ENCODE peak calls at places on chromosomes 4 and X, in six cellular contexts. Q, G, I, L, C and K are unnamed samples.

GRCh38 chr4:3630934-3631585 is 98.8 kb upstream of the LRPAP1 start:
- DNase-seq in Q (peak), G (no peak), I (no peak), L (no peak), C (no peak), K (no peak)

GRCh38 chr4:89397464-89397863 is 89.9 kb upstream of the GPRIN3 start:
- DNase-seq in Q (no peak), G (no peak), I (no peak), L (no peak), C (no peak), K (no peak)

GRCh38 chr4:13544556-13545393 is 467 bp upstream of the NKX3-2 start:
- DNase-seq in Q (peak), G (no peak), I (peak), L (peak), C (no peak), K (peak)

GRCh38 chr4:169107528-169107927 is 97.5 kb upstream of the CBR4 start:
- DNase-seq in Q (no peak), G (no peak), I (no peak), L (no peak), C (no peak), K (no peak)

GRCh38 chrX:72003811-72004750 is 93.4 kb downstream of the NHSL2 start:
- DNase-seq in Q (peak), G (no peak), I (no peak), L (peak), C (no peak), K (no peak)

GRCh38 chrX:104117753-104118152 is 5.4 kb downstream of the ZCCHC18 start:
- DNase-seq in Q (no peak), G (no peak), I (no peak), L (no peak), C (no peak), K (no peak)

GRCh38 chr4:109009909-109010308 is 247.1 kb upstream of the ETNPPL start:
- DNase-seq in Q (peak), G (no peak), I (no peak), L (no peak), C (no peak), K (no peak)

GRCh38 chr4:2257361-2258001 is 4.4 kb downstream of the MXD4 start:
- DNase-seq in Q (no peak), G (peak), I (no peak), L (no peak), C (no peak), K (no peak)

GRCh38 chrX:24990585-24990984 is 25.2 kb downstream of the ARX start:
- DNase-seq in Q (no peak), G (no peak), I (no peak), L (no peak), C (no peak), K (no peak)

GRCh38 chr4:54359919-54360650 is 131.0 kb downstream of the PDGFRA start:
- DNase-seq in Q (no peak), G (no peak), I (no peak), L (no peak), C (no peak), K (no peak)

GRCh38 chr4:185358514-185359433 is 37.0 kb downstream of the LRP2BP start:
- DNase-seq in Q (peak), G (no peak), I (no peak), L (no peak), C (no peak), K (no peak)